ENCODE peak calls at places on chromosome 1, in nine cellular contexts. One of them, this sample, is unnamed.

GRCh38 chr1:52925571-52926005 is 1.5 kb upstream of the SCP2 start:
- DNase-seq in Right ventricle myocardium superior: no peak
- DNase-seq in keratinocyte: no peak
- DNase-seq in ACHN: no peak
- DNase-seq in amniotic stem cell: no peak
- DNase-seq in astrocyte of the spinal cord: no peak
- DNase-seq in SW 1271: no peak
- DNase-seq in stimulated activated effector memory CD8-positive, alpha-beta T cell treated with anti-CD3 and anti-CD28 coated beads, Interleukin-12 subunit alpha, Interleukin-12 subunit beta, amount 100 ng/mL, for 72 hours: no peak
- DNase-seq in left ventricle myocardium superior: no peak
- DNase-seq in this sample: no peak

GRCh38 chr1:44721521-44722361 is 9.2 kb downstream of the RNU5D-1 start:
- DNase-seq in left ventricle myocardium superior: no peak
- DNase-seq in keratinocyte: peak
- DNase-seq in stimulated activated effector memory CD8-positive, alpha-beta T cell treated with anti-CD3 and anti-CD28 coated beads, Interleukin-12 subunit alpha, Interleukin-12 subunit beta, amount 100 ng/mL, for 72 hours: peak
- DNase-seq in amniotic stem cell: no peak
- DNase-seq in astrocyte of the spinal cord: peak
- DNase-seq in Right ventricle myocardium superior: no peak
- DNase-seq in ACHN: peak
- DNase-seq in SW 1271: no peak
- DNase-seq in this sample: peak

GRCh38 chr1:184558691-184559090 is 171.9 kb downstream of the C1orf21 start:
- DNase-seq in SW 1271: no peak
- DNase-seq in ACHN: no peak
- DNase-seq in left ventricle myocardium superior: no peak
- DNase-seq in amniotic stem cell: no peak
- DNase-seq in keratinocyte: peak
- DNase-seq in stimulated activated effector memory CD8-positive, alpha-beta T cell treated with anti-CD3 and anti-CD28 coated beads, Interleukin-12 subunit alpha, Interleukin-12 subunit beta, amount 100 ng/mL, for 72 hours: no peak
- DNase-seq in Right ventricle myocardium superior: no peak
- DNase-seq in astrocyte of the spinal cord: no peak
- DNase-seq in this sample: no peak

GRCh38 chr1:9275567-9276034 is 17.1 kb upstream of the SPSB1 start:
- DNase-seq in Right ventricle myocardium superior: no peak
- DNase-seq in amniotic stem cell: peak
- DNase-seq in stimulated activated effector memory CD8-positive, alpha-beta T cell treated with anti-CD3 and anti-CD28 coated beads, Interleukin-12 subunit alpha, Interleukin-12 subunit beta, amount 100 ng/mL, for 72 hours: peak
- DNase-seq in SW 1271: peak
- DNase-seq in astrocyte of the spinal cord: peak
- DNase-seq in left ventricle myocardium superior: no peak
- DNase-seq in keratinocyte: no peak
- DNase-seq in ACHN: no peak
- DNase-seq in this sample: peak

GRCh38 chr1:228007054-228007800 is 429 bp downstream of the WNT3A start:
- DNase-seq in keratinocyte: no peak
- DNase-seq in SW 1271: no peak
- DNase-seq in astrocyte of the spinal cord: no peak
- DNase-seq in left ventricle myocardium superior: no peak
- DNase-seq in Right ventricle myocardium superior: no peak
- DNase-seq in amniotic stem cell: no peak
- DNase-seq in stimulated activated effector memory CD8-positive, alpha-beta T cell treated with anti-CD3 and anti-CD28 coated beads, Interleukin-12 subunit alpha, Interleukin-12 subunit beta, amount 100 ng/mL, for 72 hours: no peak
- DNase-seq in ACHN: no peak
- DNase-seq in this sample: no peak

GRCh38 chr1:176552217-176552974 is 89.4 kb downstream of the PAPPA2 start:
- DNase-seq in astrocyte of the spinal cord: no peak
- DNase-seq in SW 1271: no peak
- DNase-seq in stimulated activated effector memory CD8-positive, alpha-beta T cell treated with anti-CD3 and anti-CD28 coated beads, Interleukin-12 subunit alpha, Interleukin-12 subunit beta, amount 100 ng/mL, for 72 hours: no peak
- DNase-seq in Right ventricle myocardium superior: no peak
- DNase-seq in keratinocyte: no peak
- DNase-seq in amniotic stem cell: no peak
- DNase-seq in ACHN: no peak
- DNase-seq in left ventricle myocardium superior: no peak
- DNase-seq in this sample: no peak

GRCh38 chr1:147627435-147628110 is 42.8 kb downstream of the ACP6 start:
- DNase-seq in stimulated activated effector memory CD8-positive, alpha-beta T cell treated with anti-CD3 and anti-CD28 coated beads, Interleukin-12 subunit alpha, Interleukin-12 subunit beta, amount 100 ng/mL, for 72 hours: no peak
- DNase-seq in SW 1271: no peak
- DNase-seq in astrocyte of the spinal cord: peak
- DNase-seq in amniotic stem cell: no peak
- DNase-seq in Right ventricle myocardium superior: peak
- DNase-seq in left ventricle myocardium superior: peak
- DNase-seq in keratinocyte: peak
- DNase-seq in ACHN: peak
- DNase-seq in this sample: peak

GRCh38 chr1:98277111-98277510 is 356.3 kb upstream of the DPYD start:
- DNase-seq in amniotic stem cell: no peak
- DNase-seq in ACHN: peak
- DNase-seq in astrocyte of the spinal cord: peak
- DNase-seq in stimulated activated effector memory CD8-positive, alpha-beta T cell treated with anti-CD3 and anti-CD28 coated beads, Interleukin-12 subunit alpha, Interleukin-12 subunit beta, amount 100 ng/mL, for 72 hours: no peak
- DNase-seq in left ventricle myocardium superior: no peak
- DNase-seq in Right ventricle myocardium superior: no peak
- DNase-seq in keratinocyte: no peak
- DNase-seq in SW 1271: no peak
- DNase-seq in this sample: no peak

This sample was measured in Panc1.